ENCODE peak calls at places on chromosome 17, in five cellular contexts. B is HCT116, Y is OCI-LY7, R is GM23248, K is GM23338. T is an unnamed sample.

GRCh38 chr17:38911081-38911730 is 14.2 kb upstream of the LASP1NB start:
- DNase-seq in B (no peak), Y (no peak), R (no peak), K (no peak), T (no peak)

GRCh38 chr17:56679148-56679766 is 85.8 kb downstream of the NOG start:
- DNase-seq in B (peak; percentile 15), Y (peak; percentile 4), R (peak; percentile 67), K (peak; percentile 73), T (peak; percentile 68)

GRCh38 chr17:61575352-61575975 is 15.6 kb downstream of the NACA2 start:
- DNase-seq in B (no peak), Y (no peak), R (no peak), K (no peak), T (peak; percentile 51)

GRCh38 chr17:69936996-69937395 is 138.0 kb upstream of the KCNJ16 start:
- DNase-seq in B (no peak), Y (no peak), R (no peak), K (no peak), T (peak; percentile 47)

GRCh38 chr17:37708616-37709212 is 36.1 kb downstream of the HNF1B start:
- DNase-seq in B (no peak), Y (no peak), R (peak; percentile 47), K (no peak), T (no peak)

GRCh38 chr17:46044286-46044928 is 45.4 kb downstream of the STH start:
- DNase-seq in B (peak; percentile 75), Y (peak; percentile 78), R (peak; percentile 95), K (peak; percentile 96), T (peak; percentile 92)

GRCh38 chr17:38864636-38865398 is 5.0 kb upstream of the LASP1 start:
- DNase-seq in B (no peak), Y (no peak), R (peak; percentile 45), K (peak; percentile 80), T (no peak)

GRCh38 chr17:12053552-12053951 is 32.9 kb downstream of the MAP2K4 start:
- DNase-seq in B (no peak), Y (no peak), R (no peak), K (peak; percentile 17), T (no peak)

GRCh38 chr17:50218771-50219315 is 17.4 kb upstream of the COL1A1 start:
- DNase-seq in B (peak; percentile 49), Y (no peak), R (peak; percentile 90), K (no peak), T (peak; percentile 82)

GRCh38 chr17:39671651-39672521 is 3.6 kb downstream of the PNMT start:
- DNase-seq in B (peak; percentile 18), Y (peak; percentile 52), R (peak; percentile 57), K (peak; percentile 89), T (peak; percentile 25)

GRCh38 chr17:74888440-74888839 is 5.0 kb downstream of the FADS6 start:
- DNase-seq in B (no peak), Y (no peak), R (no peak), K (no peak), T (no peak)

GRCh38 chr17:79815836-79816371 is 19.0 kb upstream of the CBX8 start:
- DNase-seq in B (no peak), Y (no peak), R (no peak), K (no peak), T (no peak)

GRCh38 chr17:73481672-73482071 is 162.6 kb downstream of the SDK2 start:
- DNase-seq in B (no peak), Y (no peak), R (no peak), K (no peak), T (no peak)

GRCh38 chr17:80824549-80825470 is 166.8 kb upstream of the CHMP6 start:
- DNase-seq in B (no peak), Y (no peak), R (no peak), K (no peak), T (no peak)

GRCh38 chr17:17724307-17724921 is 43.2 kb downstream of the RAI1 start:
- DNase-seq in B (no peak), Y (no peak), R (peak; percentile 51), K (peak; percentile 82), T (no peak)

GRCh38 chr17:55735784-55736405 is 13.2 kb upstream of the TMEM100 start:
- DNase-seq in B (peak; percentile 49), Y (peak; percentile 65), R (peak; percentile 82), K (peak; percentile 78), T (peak; percentile 66)

GRCh38 chr17:51585514-51586104 is 325.3 kb downstream of the UTP18 start:
- DNase-seq in B (peak; percentile 18), Y (no peak), R (no peak), K (peak; percentile 76), T (peak; percentile 74)

GRCh38 chr17:17386143-17386800 is 83.1 kb downstream of the NT5M start:
- DNase-seq in B (no peak), Y (no peak), R (no peak), K (no peak), T (no peak)

GRCh38 chr17:63697341-63698286 is 2.3 kb downstream of the LIMD2 start:
- DNase-seq in B (peak; percentile 27), Y (peak; percentile 91), R (peak; percentile 61), K (peak; percentile 75), T (peak; percentile 74)

GRCh38 chr17:9389116-9389515 is 186.5 kb downstream of the STX8 start:
- DNase-seq in B (no peak), Y (no peak), R (peak; percentile 84), K (no peak), T (peak; percentile 45)

GRCh38 chr17:81337449-81337848 is 42.3 kb upstream of the SLC38A10 start:
- DNase-seq in B (no peak), Y (no peak), R (no peak), K (peak; percentile 52), T (no peak)

GRCh38 chr17:32742686-32743538 is 134.0 kb downstream of the MYO1D start:
- DNase-seq in B (no peak), Y (no peak), R (no peak), K (no peak), T (no peak)

GRCh38 chr17:67258836-67259468 is 14.0 kb upstream of the HELZ start:
- DNase-seq in B (no peak), Y (no peak), R (no peak), K (no peak), T (no peak)

GRCh38 chr17:41625602-41626001 is 1.2 kb upstream of the KRT17 start:
- DNase-seq in B (no peak), Y (no peak), R (no peak), K (no peak), T (peak; percentile 71)

GRCh38 chr17:41620583-41621434 is 3.6 kb downstream of the KRT17 start:
- DNase-seq in B (no peak), Y (no peak), R (peak; percentile 40), K (no peak), T (no peak)

GRCh38 chr17:41627316-41628072 is 3.1 kb upstream of the KRT17 start:
- DNase-seq in B (no peak), Y (no peak), R (no peak), K (peak; percentile 23), T (no peak)

GRCh38 chr17:41621916-41622315 is 2.5 kb downstream of the KRT17 start:
- DNase-seq in B (no peak), Y (no peak), R (no peak), K (no peak), T (no peak)

GRCh38 chr17:41624208-41625101 is at the start of gene KRT17:
- DNase-seq in B (no peak), Y (no peak), R (no peak), K (peak; percentile 55), T (peak; percentile 46)
- TF ChIP-seq EZH2phosphoT487 in B (no peak), Y (no peak), R (no peak), K (no peak), T (no peak)

DNA sequence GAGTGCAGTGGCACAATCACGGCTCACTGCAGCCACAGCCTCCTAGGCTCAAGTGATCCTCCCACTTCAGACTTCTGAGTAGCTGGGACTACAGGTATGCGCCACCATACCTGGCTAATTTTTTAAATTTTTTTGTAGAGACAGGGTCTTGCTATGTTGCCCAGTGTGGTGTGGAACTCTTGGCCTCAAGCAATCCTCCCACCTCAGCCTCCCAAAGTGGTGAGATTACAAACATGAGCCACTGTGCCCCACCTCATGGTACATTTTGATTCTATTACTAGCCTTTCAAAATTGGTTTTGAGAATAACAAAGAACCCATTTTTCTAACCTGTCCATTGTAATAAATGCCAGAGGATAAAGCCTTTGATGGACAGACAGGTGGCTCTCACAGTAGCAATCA is 1.4 kb downstream of the CCDC43 start:
- DNase-seq in B (no peak), Y (no peak), R (no peak), K (no peak), T (no peak)
- H3K4me3 ChIP-seq in B (peak overlapping the region; percentile 98), Y (peak overlapping the region; percentile 91), R (peak overlapping the region; percentile 98), K (peak overlapping the region; percentile 97), T (peak overlapping the region; percentile 92)

GRCh38 chr17:48576479-48577309 is 1.5 kb downstream of the HOXB4 start:
- DNase-seq in B (no peak), Y (no peak), R (peak; percentile 68), K (no peak), T (peak; percentile 60)
- H3K4me1 ChIP-seq in B (peaks cover 21% of the 10 kb centered on the region), Y (peaks cover 19% of the 10 kb centered on the region), R (peaks cover 17% of the 10 kb centered on the region), K (peaks cover 58% of the 10 kb centered on the region), T (peaks cover 20% of the 10 kb centered on the region)

GRCh38 chr17:65177901-65178300 is 40.7 kb downstream of the RGS9 start:
- DNase-seq in B (no peak), Y (peak; percentile 21), R (peak; percentile 79), K (no peak), T (peak; percentile 59)
- TF ChIP-seq EZH2phosphoT487 in B (no peak), Y (no peak), R (no peak), K (no peak), T (no peak)

GRCh38 chr17:76264755-76265623 is at the start of gene UBALD2:
- DNase-seq in B (peak; percentile 99), Y (peak; percentile 100), R (peak; percentile 99), K (peak; percentile 99), T (peak; percentile 100)

GRCh38 chr17:76262732-76263344 is 2.3 kb upstream of the UBALD2 start:
- DNase-seq in B (no peak), Y (peak; percentile 85), R (no peak), K (no peak), T (peak; percentile 94)

GRCh38 chr17:76263896-76264295 is 1.3 kb upstream of the UBALD2 start:
- DNase-seq in B (no peak), Y (no peak), R (no peak), K (no peak), T (no peak)

GRCh38 chr17:76265624-76266243 is 586 bp downstream of the UBALD2 start:
- DNase-seq in B (no peak), Y (peak; percentile 54), R (peak; percentile 81), K (peak; percentile 73), T (peak; percentile 39)

GRCh38 chr17:76264425-76264754 is 758 bp upstream of the UBALD2 start:
- DNase-seq in B (no peak), Y (no peak), R (no peak), K (no peak), T (no peak)
- H3K4me3 ChIP-seq in B (peak overlapping the region; percentile 15), Y (peak overlapping the region; percentile 53), R (peak overlapping the region; percentile 48), K (peak overlapping the region; percentile 29), T (peak overlapping the region; percentile 62)

DNA sequence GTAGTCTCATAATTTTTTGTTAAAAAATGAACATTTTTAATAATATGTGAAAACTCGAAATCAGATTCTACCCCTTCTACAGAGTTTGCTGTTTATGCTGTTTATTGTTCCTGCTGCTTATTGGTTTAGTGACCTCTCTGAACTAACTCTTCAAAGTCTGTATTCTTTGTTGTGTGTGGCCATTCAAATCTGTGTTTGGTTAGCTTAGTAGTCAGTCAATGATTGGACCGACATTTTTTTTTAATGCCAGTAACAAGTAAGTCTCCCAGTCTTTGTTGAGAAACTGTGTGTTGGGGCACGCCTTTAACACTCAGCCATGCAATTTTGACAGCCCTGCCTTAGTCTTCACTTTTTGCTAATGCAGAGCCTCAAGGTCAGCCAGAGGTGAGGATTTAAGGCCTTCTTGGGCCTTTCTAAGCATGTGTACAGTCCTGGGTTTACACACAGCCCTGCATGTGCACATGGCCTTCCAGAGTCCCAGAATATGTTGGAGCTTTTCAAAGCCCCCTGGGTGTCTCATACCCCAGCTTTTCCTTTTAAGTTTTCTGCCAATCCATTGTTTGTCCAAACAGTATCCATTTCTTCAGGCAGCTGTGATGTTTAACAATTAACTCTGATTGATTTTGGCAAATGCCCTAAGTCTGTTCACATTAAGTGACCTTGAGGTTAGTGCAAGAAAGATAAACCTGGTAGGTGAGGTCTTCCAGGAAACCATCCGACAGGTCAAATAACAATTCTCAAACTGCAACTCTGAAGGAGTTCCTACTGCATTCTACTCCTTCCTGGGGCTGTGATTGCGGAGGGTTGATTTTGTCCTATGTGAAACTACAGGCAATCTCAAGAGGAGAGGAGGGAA is 389.3 kb downstream of the PMP22 start:
- DNase-seq in B (no peak), Y (no peak), R (no peak), K (no peak), T (no peak)
- H3K4me1 ChIP-seq in B (no peaks in the 10 kb centered on the region), Y (no peaks in the 10 kb centered on the region), R (no peaks in the 10 kb centered on the region), K (no peaks in the 10 kb centered on the region), T (no peaks in the 10 kb centered on the region)

T was measured in PC-3.